ENCODE peak calls at places on chromosomes 13 and 19, in six cellular contexts. One of them, this sample, is unnamed. For H3K4me1, the result is how much of the 10 kb centered on the place peaks cover.

GRCh38 chr19:7242601-7243258 is 51.5 kb downstream of the INSR start:
- DNase-seq in pancreas: no peak
- DNase-seq in neuronal stem cell: no peak
- DNase-seq in mammary epithelial cell: peak
- DNase-seq in CD4-positive, CD25-positive, alpha-beta regulatory T cell: no peak
- DNase-seq in ascending aorta: no peak
- DNase-seq in this sample: no peak

GRCh38 chr13:60261432-60262351 is 98.0 kb upstream of the DIAPH3 start:
- DNase-seq in pancreas: peak
- DNase-seq in neuronal stem cell: no peak
- DNase-seq in mammary epithelial cell: no peak
- DNase-seq in CD4-positive, CD25-positive, alpha-beta regulatory T cell: no peak
- DNase-seq in ascending aorta: no peak
- DNase-seq in this sample: no peak

GRCh38 chr19:17835182-17836006 is 12.4 kb downstream of the JAK3 start:
- DNase-seq in pancreas: no peak
- DNase-seq in neuronal stem cell: no peak
- DNase-seq in mammary epithelial cell: no peak
- DNase-seq in CD4-positive, CD25-positive, alpha-beta regulatory T cell: no peak
- DNase-seq in ascending aorta: no peak
- DNase-seq in this sample: no peak

GRCh38 chr13:114071441-114071840 is 61.0 kb downstream of the RASA3 start:
- DNase-seq in pancreas: no peak
- DNase-seq in neuronal stem cell: peak
- DNase-seq in mammary epithelial cell: no peak
- DNase-seq in CD4-positive, CD25-positive, alpha-beta regulatory T cell: no peak
- DNase-seq in ascending aorta: no peak
- DNase-seq in this sample: no peak

GRCh38 chr13:109818891-109819290 is 32.5 kb upstream of the IRS2 start:
- DNase-seq in pancreas: no peak
- DNase-seq in neuronal stem cell: no peak
- DNase-seq in mammary epithelial cell: no peak
- DNase-seq in CD4-positive, CD25-positive, alpha-beta regulatory T cell: no peak
- DNase-seq in ascending aorta: no peak
- DNase-seq in this sample: no peak

GRCh38 chr19:18017275-18018083 is 9.5 kb downstream of the ARRDC2 start:
- DNase-seq in pancreas: no peak
- DNase-seq in neuronal stem cell: no peak
- DNase-seq in mammary epithelial cell: no peak
- DNase-seq in CD4-positive, CD25-positive, alpha-beta regulatory T cell: no peak
- DNase-seq in ascending aorta: no peak
- DNase-seq in this sample: no peak

GRCh38 chr13:104980571-104980970 is 1554.9 kb downstream of the EFNB2 start:
- DNase-seq in pancreas: no peak
- DNase-seq in neuronal stem cell: no peak
- DNase-seq in mammary epithelial cell: no peak
- DNase-seq in CD4-positive, CD25-positive, alpha-beta regulatory T cell: no peak
- DNase-seq in ascending aorta: no peak
- DNase-seq in this sample: no peak

GRCh38 chr13:48038763-48039162 is 1.2 kb downstream of the NUDT15 start:
- DNase-seq in pancreas: no peak
- DNase-seq in neuronal stem cell: no peak
- DNase-seq in mammary epithelial cell: peak
- DNase-seq in CD4-positive, CD25-positive, alpha-beta regulatory T cell: peak
- DNase-seq in ascending aorta: no peak
- DNase-seq in this sample: no peak

GRCh38 chr13:21175656-21176194 is 627 bp downstream of the SKA3 start:
- DNase-seq in pancreas: no peak
- DNase-seq in neuronal stem cell: no peak
- DNase-seq in mammary epithelial cell: no peak
- DNase-seq in CD4-positive, CD25-positive, alpha-beta regulatory T cell: no peak
- DNase-seq in ascending aorta: no peak
- DNase-seq in this sample: no peak

GRCh38 chr13:34750078-34750703 is 191.9 kb upstream of the NBEA start:
- DNase-seq in pancreas: no peak
- DNase-seq in neuronal stem cell: peak
- DNase-seq in mammary epithelial cell: peak
- DNase-seq in CD4-positive, CD25-positive, alpha-beta regulatory T cell: no peak
- DNase-seq in ascending aorta: no peak
- DNase-seq in this sample: no peak

GRCh38 chr13:103931396-103931795 is 865.2 kb upstream of the SLC10A2 start:
- DNase-seq in pancreas: no peak
- DNase-seq in neuronal stem cell: no peak
- DNase-seq in mammary epithelial cell: no peak
- DNase-seq in CD4-positive, CD25-positive, alpha-beta regulatory T cell: no peak
- DNase-seq in ascending aorta: no peak
- DNase-seq in this sample: no peak

GRCh38 chr19:43776285-43776684 is 4.5 kb downstream of the KCNN4 start:
- DNase-seq in pancreas: no peak
- DNase-seq in neuronal stem cell: no peak
- DNase-seq in mammary epithelial cell: no peak
- DNase-seq in CD4-positive, CD25-positive, alpha-beta regulatory T cell: peak
- DNase-seq in ascending aorta: no peak
- DNase-seq in this sample: no peak

GRCh38 chr13:84684048-84684662 is 801.9 kb upstream of the SLITRK1 start:
- DNase-seq in pancreas: no peak
- DNase-seq in neuronal stem cell: no peak
- DNase-seq in mammary epithelial cell: peak
- DNase-seq in CD4-positive, CD25-positive, alpha-beta regulatory T cell: no peak
- DNase-seq in ascending aorta: no peak
- DNase-seq in this sample: no peak

GRCh38 chr13:34308725-34309124 is 490.8 kb downstream of the RFC3 start:
- DNase-seq in pancreas: no peak
- DNase-seq in neuronal stem cell: no peak
- DNase-seq in mammary epithelial cell: peak
- DNase-seq in CD4-positive, CD25-positive, alpha-beta regulatory T cell: no peak
- DNase-seq in ascending aorta: no peak
- DNase-seq in this sample: no peak

GRCh38 chr19:1168877-1169791 is 4.9 kb downstream of the SBNO2 start:
- DNase-seq in pancreas: peak
- DNase-seq in neuronal stem cell: no peak
- DNase-seq in mammary epithelial cell: peak
- DNase-seq in CD4-positive, CD25-positive, alpha-beta regulatory T cell: no peak
- DNase-seq in ascending aorta: no peak
- DNase-seq in this sample: no peak
- H3K4me1 ChIP-seq in pancreas: under half
- H3K4me1 ChIP-seq in neuronal stem cell: under half
- H3K4me1 ChIP-seq in mammary epithelial cell: half or more
- H3K4me1 ChIP-seq in CD4-positive, CD25-positive, alpha-beta regulatory T cell: under half
- H3K4me1 ChIP-seq in ascending aorta: under half
- H3K4me1 ChIP-seq in this sample: under half

GRCh38 chr19:38657633-38658222 is 10.3 kb downstream of the ACTN4 start:
- DNase-seq in pancreas: peak
- DNase-seq in neuronal stem cell: no peak
- DNase-seq in mammary epithelial cell: peak
- DNase-seq in CD4-positive, CD25-positive, alpha-beta regulatory T cell: no peak
- DNase-seq in ascending aorta: no peak
- DNase-seq in this sample: peak
- H3K4me1 ChIP-seq in pancreas: half or more
- H3K4me1 ChIP-seq in neuronal stem cell: under half
- H3K4me1 ChIP-seq in mammary epithelial cell: half or more
- H3K4me1 ChIP-seq in CD4-positive, CD25-positive, alpha-beta regulatory T cell: half or more
- H3K4me1 ChIP-seq in ascending aorta: under half
- H3K4me1 ChIP-seq in this sample: half or more

GRCh38 chr19:1252221-1252817 is 3.9 kb downstream of the MIDN start:
- DNase-seq in pancreas: no peak
- DNase-seq in neuronal stem cell: no peak
- DNase-seq in mammary epithelial cell: peak
- DNase-seq in CD4-positive, CD25-positive, alpha-beta regulatory T cell: peak
- DNase-seq in ascending aorta: peak
- DNase-seq in this sample: peak
- H3K4me1 ChIP-seq in pancreas: under half
- H3K4me1 ChIP-seq in neuronal stem cell: under half
- H3K4me1 ChIP-seq in mammary epithelial cell: under half
- H3K4me1 ChIP-seq in CD4-positive, CD25-positive, alpha-beta regulatory T cell: half or more
- H3K4me1 ChIP-seq in ascending aorta: under half
- H3K4me1 ChIP-seq in this sample: under half

DNA sequence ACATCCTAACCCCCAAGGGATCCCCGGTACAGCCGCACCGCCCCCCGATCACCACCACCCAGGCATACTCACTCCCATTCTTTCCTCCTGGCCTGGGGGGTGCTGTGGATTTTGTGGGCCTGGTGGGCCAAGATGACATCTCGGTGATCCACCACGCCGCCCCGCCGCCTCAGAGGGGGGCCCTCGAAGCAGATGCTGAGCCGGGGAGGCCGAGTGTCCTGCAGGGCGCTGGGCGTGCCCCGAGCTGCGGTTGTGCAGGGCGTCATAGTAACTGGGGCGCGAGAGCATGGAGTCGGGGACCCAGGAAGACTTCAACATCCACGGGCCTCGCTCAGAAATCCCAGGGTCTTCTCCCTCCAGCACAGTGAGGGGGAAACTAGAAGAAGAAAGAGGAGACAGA is 93.4 kb upstream of the CACNA1A start:
- DNase-seq in pancreas: peak
- DNase-seq in neuronal stem cell: no peak
- DNase-seq in mammary epithelial cell: no peak
- DNase-seq in CD4-positive, CD25-positive, alpha-beta regulatory T cell: no peak
- DNase-seq in ascending aorta: no peak
- DNase-seq in this sample: no peak
- H3K4me1 ChIP-seq in pancreas: under half
- H3K4me1 ChIP-seq in neuronal stem cell: under half
- H3K4me1 ChIP-seq in mammary epithelial cell: under half
- H3K4me1 ChIP-seq in CD4-positive, CD25-positive, alpha-beta regulatory T cell: under half
- H3K4me1 ChIP-seq in ascending aorta: under half
- H3K4me1 ChIP-seq in this sample: under half

GRCh38 chr13:97276862-97277269 is 54.7 kb downstream of the MBNL2 start:
- DNase-seq in pancreas: no peak
- DNase-seq in neuronal stem cell: no peak
- DNase-seq in mammary epithelial cell: no peak
- DNase-seq in CD4-positive, CD25-positive, alpha-beta regulatory T cell: no peak
- DNase-seq in ascending aorta: no peak
- DNase-seq in this sample: no peak
- H3K4me1 ChIP-seq in pancreas: half or more
- H3K4me1 ChIP-seq in neuronal stem cell: under half
- H3K4me1 ChIP-seq in mammary epithelial cell: half or more
- H3K4me1 ChIP-seq in CD4-positive, CD25-positive, alpha-beta regulatory T cell: under half
- H3K4me1 ChIP-seq in ascending aorta: under half
- H3K4me1 ChIP-seq in this sample: half or more

GRCh38 chr19:29668746-29669609 is 3.7 kb downstream of the PLEKHF1 start:
- DNase-seq in pancreas: no peak
- DNase-seq in neuronal stem cell: no peak
- DNase-seq in mammary epithelial cell: peak
- DNase-seq in CD4-positive, CD25-positive, alpha-beta regulatory T cell: no peak
- DNase-seq in ascending aorta: no peak
- DNase-seq in this sample: no peak

GRCh38 chr19:29666634-29667389 is 1.6 kb downstream of the PLEKHF1 start:
- DNase-seq in pancreas: no peak
- DNase-seq in neuronal stem cell: peak
- DNase-seq in mammary epithelial cell: peak
- DNase-seq in CD4-positive, CD25-positive, alpha-beta regulatory T cell: peak
- DNase-seq in ascending aorta: no peak
- DNase-seq in this sample: no peak

GRCh38 chr19:29667390-29667783 is 2.1 kb downstream of the PLEKHF1 start:
- DNase-seq in pancreas: no peak
- DNase-seq in neuronal stem cell: no peak
- DNase-seq in mammary epithelial cell: no peak
- DNase-seq in CD4-positive, CD25-positive, alpha-beta regulatory T cell: no peak
- DNase-seq in ascending aorta: no peak
- DNase-seq in this sample: no peak

GRCh38 chr19:29665826-29666633 is 769 bp downstream of the PLEKHF1 start:
- DNase-seq in pancreas: peak
- DNase-seq in neuronal stem cell: peak
- DNase-seq in mammary epithelial cell: peak
- DNase-seq in CD4-positive, CD25-positive, alpha-beta regulatory T cell: no peak
- DNase-seq in ascending aorta: peak
- DNase-seq in this sample: no peak

DNA sequence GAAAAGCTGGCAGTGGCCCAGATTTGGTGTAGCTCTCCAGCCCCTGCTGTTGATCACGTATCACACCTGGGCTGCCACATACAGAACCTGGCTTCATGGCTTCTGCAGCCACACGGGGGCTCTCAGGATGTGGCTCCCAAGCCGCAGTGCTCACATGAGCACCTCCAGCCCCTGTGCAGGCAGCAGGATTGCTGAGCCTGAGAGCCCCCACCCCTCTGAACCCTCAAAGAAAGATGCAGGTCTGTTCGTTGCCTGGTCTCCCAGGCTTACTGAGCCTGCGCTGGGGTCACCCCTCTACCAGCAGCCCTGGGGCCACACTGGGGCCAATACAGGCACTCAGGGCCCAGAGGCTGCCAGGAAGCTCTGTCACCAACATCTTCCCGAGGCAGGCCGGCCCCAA is 2.7 kb downstream of the PLEKHF1 start:
- DNase-seq in pancreas: no peak
- DNase-seq in neuronal stem cell: no peak
- DNase-seq in mammary epithelial cell: no peak
- DNase-seq in CD4-positive, CD25-positive, alpha-beta regulatory T cell: peak
- DNase-seq in ascending aorta: no peak
- DNase-seq in this sample: no peak
- H3K4me1 ChIP-seq in pancreas: under half
- H3K4me1 ChIP-seq in neuronal stem cell: under half
- H3K4me1 ChIP-seq in mammary epithelial cell: half or more
- H3K4me1 ChIP-seq in CD4-positive, CD25-positive, alpha-beta regulatory T cell: half or more
- H3K4me1 ChIP-seq in ascending aorta: under half
- H3K4me1 ChIP-seq in this sample: under half

DNA sequence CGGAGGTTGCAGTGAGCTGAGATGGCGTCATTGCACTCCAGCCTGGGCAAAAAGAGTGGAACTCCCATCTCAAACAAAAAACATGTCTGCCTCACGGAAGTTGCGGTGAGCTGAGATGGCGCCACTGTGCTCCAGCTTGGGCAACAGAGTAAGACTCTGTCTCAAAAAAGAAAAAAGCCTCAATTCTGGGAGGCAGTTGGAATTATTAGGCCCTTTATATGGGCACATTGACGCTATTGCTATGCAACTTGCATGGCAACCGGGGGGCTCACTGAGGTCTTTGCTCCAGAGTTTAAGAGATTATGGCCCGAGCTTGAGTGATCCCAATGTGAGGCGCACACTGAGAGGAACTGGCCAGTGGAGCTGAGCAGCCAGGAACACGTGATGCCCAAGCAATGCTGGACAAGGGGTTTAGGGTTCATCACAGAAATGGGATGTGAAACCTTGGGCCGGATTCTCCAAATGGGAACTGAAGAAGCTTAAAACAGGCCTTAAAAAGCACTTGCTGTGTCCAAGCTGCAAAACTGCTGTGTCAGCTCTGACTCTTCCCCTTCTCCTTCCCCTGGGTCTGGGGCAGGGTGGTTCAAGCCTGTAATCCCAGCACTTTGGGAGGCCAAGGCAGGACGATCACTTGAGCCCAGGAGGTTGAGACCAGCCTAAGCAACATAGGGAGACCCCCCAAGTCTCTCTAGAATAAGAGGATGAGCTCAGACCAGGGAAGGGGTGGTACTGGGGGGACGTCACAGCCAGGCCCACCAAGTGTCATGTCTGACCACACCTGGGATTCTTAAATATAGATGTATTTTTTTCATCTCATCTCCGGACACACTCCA is 2.5 kb downstream of the FTL start:
- DNase-seq in pancreas: no peak
- DNase-seq in neuronal stem cell: no peak
- DNase-seq in mammary epithelial cell: no peak
- DNase-seq in CD4-positive, CD25-positive, alpha-beta regulatory T cell: no peak
- DNase-seq in ascending aorta: no peak
- DNase-seq in this sample: peak
- H3K4me1 ChIP-seq in pancreas: under half
- H3K4me1 ChIP-seq in neuronal stem cell: under half
- H3K4me1 ChIP-seq in mammary epithelial cell: under half
- H3K4me1 ChIP-seq in CD4-positive, CD25-positive, alpha-beta regulatory T cell: under half
- H3K4me1 ChIP-seq in ascending aorta: under half
- H3K4me1 ChIP-seq in this sample: under half

GRCh38 chr19:46901701-46902401 is 41.1 kb downstream of the ARHGAP35 start:
- DNase-seq in pancreas: no peak
- DNase-seq in neuronal stem cell: no peak
- DNase-seq in mammary epithelial cell: peak
- DNase-seq in CD4-positive, CD25-positive, alpha-beta regulatory T cell: no peak
- DNase-seq in ascending aorta: no peak
- DNase-seq in this sample: no peak
- H3K4me1 ChIP-seq in pancreas: under half
- H3K4me1 ChIP-seq in neuronal stem cell: under half
- H3K4me1 ChIP-seq in mammary epithelial cell: half or more
- H3K4me1 ChIP-seq in CD4-positive, CD25-positive, alpha-beta regulatory T cell: under half
- H3K4me1 ChIP-seq in ascending aorta: under half
- H3K4me1 ChIP-seq in this sample: half or more